ENCODE peak calls at places on chromosome 17, in six cellular contexts. One of them, this sample, is unnamed.
A peak's percentile ranks its signal among the peaks of the same experiment; 100 is the strongest.

GRCh38 chr17:58189436-58190146 is 2.9 kb upstream of the EPX start:
- DNase-seq in PC-9: peak; percentile 67
- DNase-seq in DND-41: no peak
- DNase-seq in mammary epithelial cell: peak; percentile 76
- DNase-seq in IMR-90: peak; percentile 81
- DNase-seq in GM12878: no peak
- DNase-seq in this sample: peak; percentile 74

GRCh38 chr17:57868775-57869598 is 19.1 kb upstream of the MRPS23 start:
- DNase-seq in PC-9: no peak
- DNase-seq in DND-41: peak; percentile 31
- DNase-seq in mammary epithelial cell: no peak
- DNase-seq in IMR-90: no peak
- DNase-seq in GM12878: no peak
- DNase-seq in this sample: no peak

GRCh38 chr17:68733241-68734176 is 132.3 kb upstream of the FAM20A start:
- DNase-seq in PC-9: no peak
- DNase-seq in DND-41: no peak
- DNase-seq in mammary epithelial cell: no peak
- DNase-seq in IMR-90: peak; percentile 72
- DNase-seq in GM12878: no peak
- DNase-seq in this sample: peak; percentile 33

GRCh38 chr17:78879679-78880186 is 23.3 kb downstream of the CEP295NL start:
- DNase-seq in PC-9: no peak
- DNase-seq in DND-41: peak; percentile 70
- DNase-seq in mammary epithelial cell: peak; percentile 13
- DNase-seq in IMR-90: peak; percentile 98
- DNase-seq in GM12878: no peak
- DNase-seq in this sample: peak; percentile 97

GRCh38 chr17:1398900-1399299 is 1.1 kb downstream of the YWHAE start:
- DNase-seq in PC-9: no peak
- DNase-seq in DND-41: no peak
- DNase-seq in mammary epithelial cell: peak; percentile 42
- DNase-seq in IMR-90: peak; percentile 40
- DNase-seq in GM12878: no peak
- DNase-seq in this sample: peak; percentile 30

GRCh38 chr17:61812747-61813146 is 50.6 kb downstream of the BRIP1 start:
- DNase-seq in PC-9: no peak
- DNase-seq in DND-41: no peak
- DNase-seq in mammary epithelial cell: no peak
- DNase-seq in IMR-90: no peak
- DNase-seq in GM12878: no peak
- DNase-seq in this sample: peak; percentile 15

GRCh38 chr17:47620503-47621245 is 29.0 kb upstream of the KPNB1 start:
- DNase-seq in PC-9: peak; percentile 91
- DNase-seq in DND-41: no peak
- DNase-seq in mammary epithelial cell: peak; percentile 51
- DNase-seq in IMR-90: no peak
- DNase-seq in GM12878: no peak
- DNase-seq in this sample: no peak

GRCh38 chr17:46851029-46851741 is at the start of gene WNT9B:
- DNase-seq in PC-9: no peak
- DNase-seq in DND-41: no peak
- DNase-seq in mammary epithelial cell: peak; percentile 23
- DNase-seq in IMR-90: no peak
- DNase-seq in GM12878: no peak
- DNase-seq in this sample: no peak

GRCh38 chr17:57445051-57445450 is 188.7 kb downstream of the MSI2 start:
- DNase-seq in PC-9: peak; percentile 43
- DNase-seq in DND-41: no peak
- DNase-seq in mammary epithelial cell: no peak
- DNase-seq in IMR-90: no peak
- DNase-seq in GM12878: no peak
- DNase-seq in this sample: peak; percentile 80

GRCh38 chr17:75589919-75590303 is 2.3 kb downstream of the MYO15B start:
- DNase-seq in PC-9: no peak
- DNase-seq in DND-41: no peak
- DNase-seq in mammary epithelial cell: no peak
- DNase-seq in IMR-90: no peak
- DNase-seq in GM12878: no peak
- DNase-seq in this sample: no peak
- H2AFZ ChIP-seq in PC-9: no peak overlapping the region
- H2AFZ ChIP-seq in DND-41: peak overlapping the region; percentile 92
- H2AFZ ChIP-seq in mammary epithelial cell: peak overlapping the region; percentile 88
- H2AFZ ChIP-seq in IMR-90: peak overlapping the region; percentile 99
- H2AFZ ChIP-seq in GM12878: no peak overlapping the region
- H2AFZ ChIP-seq in this sample: no peak overlapping the region

DNA sequence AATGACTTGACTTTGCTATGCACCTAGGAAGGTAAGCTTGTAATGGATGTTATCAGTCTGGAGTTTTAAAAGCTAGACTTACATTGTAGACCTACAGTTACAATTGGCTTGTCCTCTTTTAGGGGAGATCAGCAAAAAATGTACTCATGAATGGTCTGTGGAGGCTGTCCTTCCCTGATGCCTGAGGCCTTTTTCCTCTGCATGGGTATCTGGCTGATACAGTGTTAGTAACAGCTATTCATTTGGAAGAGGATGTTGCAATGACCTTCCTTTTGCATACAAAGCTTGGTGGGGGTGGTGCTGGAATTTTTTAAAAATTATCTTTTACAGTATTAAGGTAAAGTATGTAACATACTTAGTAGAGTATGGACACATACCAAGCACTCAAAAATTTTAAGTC is 525.5 kb downstream of the KIF2B start:
- DNase-seq in PC-9: no peak
- DNase-seq in DND-41: no peak
- DNase-seq in mammary epithelial cell: peak; percentile 19
- DNase-seq in IMR-90: no peak
- DNase-seq in GM12878: no peak
- DNase-seq in this sample: no peak
- H2AFZ ChIP-seq in PC-9: no peak overlapping the region
- H2AFZ ChIP-seq in DND-41: no peak overlapping the region
- H2AFZ ChIP-seq in mammary epithelial cell: no peak overlapping the region
- H2AFZ ChIP-seq in IMR-90: no peak overlapping the region
- H2AFZ ChIP-seq in GM12878: no peak overlapping the region
- H2AFZ ChIP-seq in this sample: no peak overlapping the region

GRCh38 chr17:51121620-51122472 is 1.2 kb upstream of the SPAG9 start:
- DNase-seq in PC-9: peak; percentile 99
- DNase-seq in DND-41: no peak
- DNase-seq in mammary epithelial cell: peak; percentile 99
- DNase-seq in IMR-90: peak; percentile 94
- DNase-seq in GM12878: peak; percentile 86
- DNase-seq in this sample: peak; percentile 91

GRCh38 chr17:51120739-51121619 is at the start of gene SPAG9:
- DNase-seq in PC-9: peak; percentile 90
- DNase-seq in DND-41: peak; percentile 93
- DNase-seq in mammary epithelial cell: peak; percentile 97
- DNase-seq in IMR-90: peak; percentile 94
- DNase-seq in GM12878: peak; percentile 60
- DNase-seq in this sample: peak; percentile 96

GRCh38 chr17:51118330-51119195 is 2.1 kb downstream of the SPAG9 start:
- DNase-seq in PC-9: no peak
- DNase-seq in DND-41: no peak
- DNase-seq in mammary epithelial cell: no peak
- DNase-seq in IMR-90: no peak
- DNase-seq in GM12878: no peak
- DNase-seq in this sample: no peak

GRCh38 chr17:51119415-51120356 is 982 bp downstream of the SPAG9 start:
- DNase-seq in PC-9: peak; percentile 61
- DNase-seq in DND-41: peak; percentile 58
- DNase-seq in mammary epithelial cell: peak; percentile 41
- DNase-seq in IMR-90: peak; percentile 46
- DNase-seq in GM12878: no peak
- DNase-seq in this sample: peak; percentile 68

GRCh38 chr17:51120357-51120738 is 320 bp downstream of the SPAG9 start:
- DNase-seq in PC-9: peak; percentile 50
- DNase-seq in DND-41: peak; percentile 50
- DNase-seq in mammary epithelial cell: no peak
- DNase-seq in IMR-90: peak; percentile 14
- DNase-seq in GM12878: no peak
- DNase-seq in this sample: peak; percentile 37
- H2AFZ ChIP-seq in PC-9: peak overlapping the region; percentile 83
- H2AFZ ChIP-seq in DND-41: peak overlapping the region; percentile 82
- H2AFZ ChIP-seq in mammary epithelial cell: peak overlapping the region; percentile 90
- H2AFZ ChIP-seq in IMR-90: peak overlapping the region; percentile 87
- H2AFZ ChIP-seq in GM12878: peak overlapping the region; percentile 77
- H2AFZ ChIP-seq in this sample: peak overlapping the region; percentile 75

GRCh38 chr17:81002409-81003361 is 11.0 kb downstream of the CHMP6 start:
- DNase-seq in PC-9: no peak
- DNase-seq in DND-41: no peak
- DNase-seq in mammary epithelial cell: peak; percentile 65
- DNase-seq in IMR-90: peak; percentile 63
- DNase-seq in GM12878: no peak
- DNase-seq in this sample: peak; percentile 61
- H2AFZ ChIP-seq in PC-9: no peak overlapping the region
- H2AFZ ChIP-seq in DND-41: no peak overlapping the region
- H2AFZ ChIP-seq in mammary epithelial cell: no peak overlapping the region
- H2AFZ ChIP-seq in IMR-90: no peak overlapping the region
- H2AFZ ChIP-seq in GM12878: no peak overlapping the region
- H2AFZ ChIP-seq in this sample: no peak overlapping the region

GRCh38 chr17:8073627-8074485 is 13.7 kb downstream of the ALOX12B start:
- DNase-seq in PC-9: no peak
- DNase-seq in DND-41: peak; percentile 75
- DNase-seq in mammary epithelial cell: peak; percentile 62
- DNase-seq in IMR-90: peak; percentile 49
- DNase-seq in GM12878: no peak
- DNase-seq in this sample: peak; percentile 37
- H2AFZ ChIP-seq in PC-9: no peak overlapping the region
- H2AFZ ChIP-seq in DND-41: no peak overlapping the region
- H2AFZ ChIP-seq in mammary epithelial cell: peak overlapping the region; percentile 80
- H2AFZ ChIP-seq in IMR-90: peak overlapping the region; percentile 73
- H2AFZ ChIP-seq in GM12878: peak overlapping the region; percentile 20
- H2AFZ ChIP-seq in this sample: no peak overlapping the region

GRCh38 chr17:49490271-49490670 is 4.8 kb upstream of the NGFR start:
- DNase-seq in PC-9: no peak
- DNase-seq in DND-41: no peak
- DNase-seq in mammary epithelial cell: no peak
- DNase-seq in IMR-90: no peak
- DNase-seq in GM12878: no peak
- DNase-seq in this sample: no peak
- H2AFZ ChIP-seq in PC-9: no peak overlapping the region
- H2AFZ ChIP-seq in DND-41: no peak overlapping the region
- H2AFZ ChIP-seq in mammary epithelial cell: no peak overlapping the region
- H2AFZ ChIP-seq in IMR-90: no peak overlapping the region
- H2AFZ ChIP-seq in GM12878: no peak overlapping the region
- H2AFZ ChIP-seq in this sample: no peak overlapping the region

GRCh38 chr17:35749560-35750412 is 3.3 kb downstream of the GAS2L2 start:
- DNase-seq in PC-9: no peak
- DNase-seq in DND-41: peak; percentile 44
- DNase-seq in mammary epithelial cell: no peak
- DNase-seq in IMR-90: peak; percentile 20
- DNase-seq in GM12878: no peak
- DNase-seq in this sample: no peak
- H2AFZ ChIP-seq in PC-9: no peak overlapping the region
- H2AFZ ChIP-seq in DND-41: no peak overlapping the region
- H2AFZ ChIP-seq in mammary epithelial cell: peak overlapping the region; percentile 71
- H2AFZ ChIP-seq in IMR-90: peak overlapping the region; percentile 76
- H2AFZ ChIP-seq in GM12878: no peak overlapping the region
- H2AFZ ChIP-seq in this sample: no peak overlapping the region

GRCh38 chr17:82334204-82334621 is 647 bp upstream of the SECTM1 start:
- DNase-seq in PC-9: no peak
- DNase-seq in DND-41: no peak
- DNase-seq in mammary epithelial cell: no peak
- DNase-seq in IMR-90: no peak
- DNase-seq in GM12878: no peak
- DNase-seq in this sample: no peak

GRCh38 chr17:82331345-82331939 is 2.1 kb downstream of the SECTM1 start:
- DNase-seq in PC-9: no peak
- DNase-seq in DND-41: no peak
- DNase-seq in mammary epithelial cell: no peak
- DNase-seq in IMR-90: no peak
- DNase-seq in GM12878: no peak
- DNase-seq in this sample: no peak

GRCh38 chr17:82333279-82334171 is at the start of gene SECTM1:
- DNase-seq in PC-9: no peak
- DNase-seq in DND-41: no peak
- DNase-seq in mammary epithelial cell: no peak
- DNase-seq in IMR-90: peak; percentile 23
- DNase-seq in GM12878: no peak
- DNase-seq in this sample: peak; percentile 21

GRCh38 chr17:82332669-82333278 is 792 bp downstream of the SECTM1 start:
- DNase-seq in PC-9: peak; percentile 44
- DNase-seq in DND-41: no peak
- DNase-seq in mammary epithelial cell: peak; percentile 46
- DNase-seq in IMR-90: peak; percentile 55
- DNase-seq in GM12878: no peak
- DNase-seq in this sample: peak; percentile 45

GRCh38 chr17:82334622-82335394 is 1.2 kb upstream of the SECTM1 start:
- DNase-seq in PC-9: peak; percentile 50
- DNase-seq in DND-41: peak; percentile 84
- DNase-seq in mammary epithelial cell: peak; percentile 37
- DNase-seq in IMR-90: peak; percentile 22
- DNase-seq in GM12878: no peak
- DNase-seq in this sample: peak; percentile 46
- H2AFZ ChIP-seq in PC-9: no peak overlapping the region
- H2AFZ ChIP-seq in DND-41: peak overlapping the region; percentile 86
- H2AFZ ChIP-seq in mammary epithelial cell: peak overlapping the region; percentile 53
- H2AFZ ChIP-seq in IMR-90: peak overlapping the region; percentile 87
- H2AFZ ChIP-seq in GM12878: peak overlapping the region; percentile 29
- H2AFZ ChIP-seq in this sample: peak overlapping the region; percentile 30

DNA sequence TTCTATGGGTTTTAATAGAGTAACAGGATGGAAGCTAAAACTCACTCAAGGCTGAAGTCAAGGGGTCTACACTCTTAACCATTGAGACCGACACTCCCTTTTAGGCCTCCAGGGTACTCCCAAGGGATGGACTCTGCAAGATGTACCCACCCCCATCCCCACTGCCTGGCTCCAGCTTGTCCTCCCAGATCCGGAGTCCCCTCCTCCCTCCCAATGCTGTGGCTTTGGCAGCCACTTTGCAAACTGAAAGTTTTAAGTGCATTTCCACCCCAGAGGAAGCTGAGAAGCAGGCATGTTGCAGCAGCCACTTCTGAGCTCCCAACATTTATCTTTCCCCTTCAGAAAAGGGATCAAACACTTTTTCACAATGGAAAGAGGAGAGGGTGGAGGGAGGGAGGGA is 115.3 kb downstream of the COPRS start:
- DNase-seq in PC-9: no peak
- DNase-seq in DND-41: peak; percentile 6
- DNase-seq in mammary epithelial cell: no peak
- DNase-seq in IMR-90: peak; percentile 28
- DNase-seq in GM12878: no peak
- DNase-seq in this sample: peak; percentile 36
- H2AFZ ChIP-seq in PC-9: no peak overlapping the region
- H2AFZ ChIP-seq in DND-41: no peak overlapping the region
- H2AFZ ChIP-seq in mammary epithelial cell: no peak overlapping the region
- H2AFZ ChIP-seq in IMR-90: peak overlapping the region; percentile 86
- H2AFZ ChIP-seq in GM12878: no peak overlapping the region
- H2AFZ ChIP-seq in this sample: peak overlapping the region; percentile 31

This sample was measured in fibroblast of lung.